ENCODE peak calls at places on chromosome 9, in nine cellular contexts. H, I, V, T, O, B, D, C and Z are unnamed samples.

GRCh38 chr9:129007035-129007765 is 20.9 kb downstream of the SH3GLB2 start:
- DNase-seq in H (no peak), I (no peak), V (no peak), T (no peak), O (no peak), B (no peak), D (no peak), C (no peak), Z (no peak)

GRCh38 chr9:14314424-14314928 is 535 bp upstream of the NFIB start:
- DNase-seq in H (no peak), I (no peak), V (peak), T (peak), O (peak), B (no peak), D (peak), C (peak), Z (peak)

GRCh38 chr9:137025120-137025966 is 2.7 kb downstream of the ABCA2 start:
- DNase-seq in H (peak), I (no peak), V (no peak), T (no peak), O (no peak), B (no peak), D (no peak), C (peak), Z (peak)

GRCh38 chr9:136960938-136961275 is 8.8 kb downstream of the LCN12 start:
- DNase-seq in H (no peak), I (no peak), V (no peak), T (no peak), O (no peak), B (no peak), D (no peak), C (no peak), Z (no peak)

GRCh38 chr9:36625006-36625600 is 52.4 kb downstream of the MELK start:
- DNase-seq in H (peak), I (no peak), V (peak), T (peak), O (no peak), B (no peak), D (peak), C (peak), Z (no peak)

GRCh38 chr9:111937781-111938426 is 41.3 kb downstream of the UGCG start:
- DNase-seq in H (no peak), I (peak), V (no peak), T (peak), O (no peak), B (peak), D (peak), C (no peak), Z (no peak)

GRCh38 chr9:133103183-133103986 is 17.7 kb downstream of the RALGDS start:
- DNase-seq in H (peak), I (peak), V (peak), T (peak), O (no peak), B (no peak), D (peak), C (peak), Z (peak)

GRCh38 chr9:138071731-138072130 is 194.1 kb downstream of the CACNA1B start:
- DNase-seq in H (no peak), I (peak), V (no peak), T (no peak), O (no peak), B (no peak), D (no peak), C (no peak), Z (no peak)

GRCh38 chr9:109035684-109036423 is 22.6 kb upstream of the CTNNAL1 start:
- DNase-seq in H (no peak), I (no peak), V (no peak), T (peak), O (no peak), B (no peak), D (peak), C (peak), Z (peak)

GRCh38 chr9:89878687-89879086 is 273.9 kb downstream of the GADD45G start:
- DNase-seq in H (no peak), I (no peak), V (no peak), T (no peak), O (no peak), B (no peak), D (no peak), C (no peak), Z (no peak)